ENCODE peak calls at places on chromosome 15, in four cellular contexts. N, Q, D and Z are unnamed samples.

GRCh38 chr15:65804252-65804931 is 12.3 kb upstream of the DENND4A start:
- DNase-seq in N (no peak), D (peak), Q (no peak), Z (no peak)

GRCh38 chr15:69666441-69666882 is 213.8 kb downstream of the RPLP1 start:
- DNase-seq in Q (no peak), N (no peak), D (no peak), Z (peak)

GRCh38 chr15:75349851-75350588 is 3.2 kb downstream of the NEIL1 start:
- DNase-seq in D (no peak), N (no peak), Q (peak), Z (peak)

GRCh38 chr15:74174216-74174965 is 881 bp downstream of the ISLR start:
- DNase-seq in D (no peak), N (no peak), Q (no peak), Z (no peak)

GRCh38 chr15:101045835-101046691 is 126.9 kb downstream of the LRRK1 start:
- DNase-seq in D (peak), Q (peak), N (no peak), Z (no peak)

GRCh38 chr15:23436421-23436820 is 10.6 kb downstream of the GOLGA6L2 start:
- DNase-seq in D (no peak), N (no peak), Q (no peak), Z (no peak)

GRCh38 chr15:36612063-36612788 is 32.8 kb downstream of the CDIN1 start:
- DNase-seq in N (peak), Q (no peak), D (no peak), Z (no peak)

GRCh38 chr15:101434032-101434920 is 55.2 kb downstream of the PCSK6 start:
- DNase-seq in Q (no peak), D (no peak), N (no peak), Z (no peak)

GRCh38 chr15:86813892-86814291 is 734.2 kb downstream of the AGBL1 start:
- DNase-seq in Q (no peak), D (no peak), N (no peak), Z (no peak)

GRCh38 chr15:52379395-52380111 is 83.9 kb upstream of the MYO5C start:
- DNase-seq in D (no peak), Q (no peak), N (no peak), Z (no peak)

GRCh38 chr15:52109559-52110451 is 2.8 kb downstream of the BCL2L10 start:
- DNase-seq in D (no peak), Q (no peak), N (no peak), Z (no peak)

GRCh38 chr15:60362318-60363023 is 35.3 kb downstream of the ANXA2 start:
- DNase-seq in N (peak), Q (no peak), D (peak), Z (no peak)

GRCh38 chr15:49155834-49156627 is 632 bp upstream of the COPS2 start:
- DNase-seq in N (no peak), Q (no peak), D (no peak), Z (no peak)

GRCh38 chr15:29813009-29813408 is 9.3 kb downstream of the TJP1 start:
- DNase-seq in Q (no peak), D (no peak), N (no peak), Z (no peak)

GRCh38 chr15:91302588-91303439 is 202.8 kb downstream of the SV2B start:
- DNase-seq in N (peak), Q (no peak), D (no peak), Z (no peak)

GRCh38 chr15:100890850-100891249 is 11.2 kb downstream of the ALDH1A3 start:
- DNase-seq in Q (no peak), N (no peak), D (peak), Z (no peak)

GRCh38 chr15:31106495-31107300 is 5.2 kb upstream of the TRPM1 start:
- DNase-seq in N (no peak), Q (no peak), D (no peak), Z (no peak)

GRCh38 chr15:78438595-78439285 is 724 bp downstream of the IREB2 start:
- DNase-seq in D (peak), N (no peak), Q (no peak), Z (no peak)

GRCh38 chr15:95635666-95636065 is 694.8 kb upstream of the NR2F2 start:
- DNase-seq in Q (no peak), D (no peak), N (no peak), Z (no peak)

GRCh38 chr15:33083232-33084006 is 111.1 kb downstream of the FMN1 start:
- DNase-seq in N (no peak), D (no peak), Q (no peak), Z (no peak)

GRCh38 chr15:84761534-84762190 is 13.3 kb downstream of the ZNF592 start:
- DNase-seq in Q (no peak), D (no peak), N (no peak), Z (no peak)

GRCh38 chr15:77535845-77536244 is 96.9 kb downstream of the LINGO1 start:
- DNase-seq in N (no peak), D (no peak), Q (no peak), Z (no peak)

GRCh38 chr15:77631790-77632551 is 741 bp downstream of the LINGO1 start:
- DNase-seq in Q (peak), D (no peak), N (no peak), Z (no peak)

GRCh38 chr15:98684441-98684840 is 36.1 kb downstream of the IGF1R start:
- DNase-seq in D (no peak), N (peak), Q (no peak), Z (no peak)

GRCh38 chr15:83061680-83062079 is 5.4 kb downstream of the BTBD1 start:
- DNase-seq in D (no peak), N (no peak), Q (no peak), Z (no peak)

GRCh38 chr15:94119215-94119815 is 112.0 kb upstream of the MCTP2 start:
- DNase-seq in Q (no peak), N (no peak), D (no peak), Z (no peak)

GRCh38 chr15:62456011-62456920 is 291.2 kb upstream of the C2CD4B start:
- DNase-seq in Q (no peak), D (no peak), N (no peak), Z (no peak)

GRCh38 chr15:64310036-64310435 is 45.9 kb downstream of the CSNK1G1 start:
- DNase-seq in D (no peak), N (no peak), Q (no peak), Z (no peak)

GRCh38 chr15:52783929-52784798 is 6.0 kb downstream of the ONECUT1 start:
- DNase-seq in N (no peak), Q (peak), D (no peak), Z (no peak)

GRCh38 chr15:74917676-74918075 is 11.0 kb upstream of the FAM219B start:
- DNase-seq in N (no peak), D (no peak), Q (no peak), Z (no peak)

GRCh38 chr15:80682201-80682600 is 12.9 kb upstream of the ABHD17C start:
- DNase-seq in N (no peak), Q (no peak), D (no peak), Z (no peak)

GRCh38 chr15:69749274-69749673 is 296.7 kb downstream of the RPLP1 start:
- DNase-seq in N (no peak), Q (no peak), D (no peak), Z (no peak)

GRCh38 chr15:62625421-62626033 is 417.0 kb upstream of the TPM1 start:
- DNase-seq in Q (no peak), N (peak), D (no peak), Z (no peak)

GRCh38 chr15:51310064-51310463 is 28.3 kb downstream of the CYP19A1 start:
- DNase-seq in D (no peak), N (peak), Q (no peak), Z (no peak)

GRCh38 chr15:94412979-94413741 is 181.8 kb downstream of the MCTP2 start:
- DNase-seq in Q (no peak), N (no peak), D (no peak), Z (no peak)

GRCh38 chr15:40192942-40193341 is 32.1 kb downstream of the BUB1B start:
- DNase-seq in N (no peak), D (no peak), Q (no peak), Z (no peak)

GRCh38 chr15:91973481-91973880 is 120.0 kb downstream of the SLCO3A1 start:
- DNase-seq in Q (no peak), N (no peak), D (no peak), Z (no peak)

GRCh38 chr15:92803852-92804609 is 96.1 kb upstream of the CHD2 start:
- DNase-seq in N (peak), Q (no peak), D (peak), Z (peak)

GRCh38 chr15:98085003-98085639 is 124.6 kb downstream of the ARRDC4 start:
- DNase-seq in Q (no peak), D (no peak), N (peak), Z (no peak)

GRCh38 chr15:89140595-89140994 is 52.3 kb downstream of the ABHD2 start:
- DNase-seq in Q (no peak), N (no peak), D (no peak), Z (no peak)

GRCh38 chr15:89138999-89139612 is 50.9 kb downstream of the ABHD2 start:
- DNase-seq in Q (no peak), N (no peak), D (no peak), Z (no peak)

GRCh38 chr15:89137926-89138325 is 49.7 kb downstream of the ABHD2 start:
- DNase-seq in N (no peak), D (no peak), Q (no peak), Z (no peak)

GRCh38 chr15:89141885-89142284 is 53.6 kb downstream of the ABHD2 start:
- DNase-seq in N (no peak), Q (no peak), D (no peak), Z (no peak)

GRCh38 chr15:89139613-89140499 is 51.6 kb downstream of the ABHD2 start:
- DNase-seq in Q (no peak), D (no peak), N (no peak), Z (no peak)
- TF ChIP-seq CTCF in Q (no peak), D (peak), N (peak), Z (no peak)

GRCh38 chr15:48086162-48086561 is 34.6 kb upstream of the SLC24A5 start:
- DNase-seq in Q (no peak), D (no peak), N (no peak), Z (no peak)

GRCh38 chr15:48087844-48088243 is 32.9 kb upstream of the SLC24A5 start:
- DNase-seq in N (no peak), Q (no peak), D (no peak), Z (no peak)

GRCh38 chr15:48086582-48086981 is 34.2 kb upstream of the SLC24A5 start:
- DNase-seq in Q (no peak), N (no peak), D (no peak), Z (no peak)

GRCh38 chr15:48089664-48090063 is 31.1 kb upstream of the SLC24A5 start:
- DNase-seq in N (no peak), D (no peak), Q (no peak), Z (no peak)

DNA sequence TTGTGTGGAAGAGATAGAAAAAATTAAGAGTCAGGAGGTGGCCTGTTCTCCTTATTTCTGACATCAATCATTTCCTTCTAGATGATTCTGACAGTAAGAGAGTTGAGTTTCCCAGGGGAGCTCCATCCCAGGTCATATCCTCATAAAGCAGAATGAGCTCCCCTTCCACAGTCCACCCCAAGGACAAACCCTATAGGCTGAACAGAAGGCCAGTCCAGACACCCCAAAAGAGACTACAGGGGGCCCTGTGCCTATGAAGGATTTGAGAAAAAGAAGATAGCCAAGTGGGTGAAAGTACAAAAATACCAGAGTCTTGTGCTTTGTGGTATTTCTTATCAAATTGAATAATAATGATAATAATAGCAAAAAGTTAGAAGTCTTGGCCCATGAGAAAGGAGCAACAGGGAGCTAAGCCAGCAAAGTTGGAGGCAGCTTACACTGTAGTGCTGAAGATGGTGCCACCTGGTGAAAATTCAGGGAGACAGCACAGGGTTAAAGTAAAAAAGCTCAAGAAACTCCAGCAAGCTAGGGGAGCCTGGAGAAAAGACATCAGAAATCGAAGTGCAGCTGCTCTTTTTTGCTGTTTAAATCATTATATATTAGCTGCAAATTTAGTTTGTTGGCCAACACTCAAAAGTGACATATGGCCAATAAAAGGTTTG is 35.9 kb upstream of the SLC24A5 start:
- DNase-seq in Q (no peak), N (no peak), D (no peak), Z (no peak)
- TF ChIP-seq CTCF in Q (no peak), N (peak), D (no peak), Z (no peak)

DNA sequence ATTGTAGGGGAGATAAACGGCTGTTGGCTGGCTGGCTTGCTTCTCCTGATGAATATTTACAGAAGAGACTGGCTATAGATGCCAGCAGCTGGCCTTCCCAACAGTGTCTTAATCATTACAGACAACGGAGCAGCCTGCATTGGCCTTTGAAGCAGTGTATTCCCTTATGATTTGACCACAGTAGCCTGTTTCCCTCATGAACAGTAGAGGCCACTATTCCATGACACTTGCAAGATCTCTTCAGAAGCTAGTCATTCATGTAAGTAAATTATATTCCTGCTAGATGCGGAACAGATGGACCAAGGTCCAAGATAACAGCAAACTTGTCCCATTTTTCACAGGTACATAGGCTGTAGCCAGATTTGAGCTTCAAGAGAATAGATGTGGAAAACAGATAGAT is 47.3 kb downstream of the TMCO5A start:
- DNase-seq in N (no peak), D (no peak), Q (no peak), Z (no peak)
- TF ChIP-seq CTCF in N (peak), D (peak), Q (no peak), Z (no peak)

DNA sequence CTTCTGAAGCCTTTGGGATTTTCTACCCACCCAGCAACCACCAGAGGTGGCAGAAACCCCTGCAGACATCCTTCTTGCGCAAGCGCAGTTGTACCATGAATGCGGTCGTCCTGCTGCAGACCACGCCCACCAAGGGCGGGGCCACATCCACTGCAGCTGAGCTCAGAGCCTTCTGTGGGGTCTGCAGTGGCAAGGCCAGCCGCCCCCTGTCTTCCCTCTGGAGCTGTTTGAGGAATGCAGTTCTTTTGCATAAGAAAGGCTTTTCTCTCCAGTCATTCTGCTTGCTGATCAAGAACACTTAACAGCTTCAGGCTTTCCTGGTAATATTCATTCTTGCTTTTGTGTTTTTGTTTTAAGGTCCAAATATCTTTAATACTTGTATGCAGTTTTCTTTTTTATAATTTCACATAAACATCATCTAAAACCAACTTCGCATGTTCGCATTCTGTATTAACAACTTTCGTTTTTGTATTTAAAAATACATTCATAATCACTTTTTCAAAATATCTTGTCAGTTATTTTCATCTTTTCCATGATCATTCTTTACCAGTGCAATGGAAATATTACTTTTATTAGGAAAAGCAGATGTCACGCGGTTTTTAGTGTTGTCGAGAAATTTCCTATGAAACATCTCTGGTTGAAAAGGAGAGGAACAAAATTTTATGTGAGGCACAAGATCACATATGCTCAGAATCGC is 98.2 kb upstream of the SNRPN start:
- DNase-seq in Q (no peak), N (no peak), D (peak), Z (no peak)
- TF ChIP-seq CTCF in Q (no peak), N (no peak), D (no peak), Z (no peak)

GRCh38 chr15:66966256-66966655 is 99.1 kb upstream of the SMAD3 start:
- DNase-seq in D (no peak), Q (no peak), N (no peak), Z (no peak)
- TF ChIP-seq CTCF in D (no peak), Q (no peak), N (no peak), Z (no peak)